ENCODE peak calls at places on chromosomes 13 and 19, in ten cellular contexts. G, T, Q, R, Y, M, U, B, J and L are unnamed samples.

GRCh38 chr19:35000647-35001501 is 751 bp downstream of the GRAMD1A start:
- DNase-seq in G (no peak), T (no peak), Q (no peak), R (no peak), Y (no peak), M (peak), U (no peak), B (peak), J (peak), L (peak)

GRCh38 chr19:37980419-37980975 is 73.5 kb downstream of the SIPA1L3 start:
- DNase-seq in G (no peak), T (no peak), Q (no peak), R (no peak), Y (no peak), M (no peak), U (no peak), B (no peak), J (no peak), L (peak)

GRCh38 chr13:108993346-108993745 is 363.9 kb downstream of the MYO16 start:
- DNase-seq in G (no peak), T (no peak), Q (no peak), R (no peak), Y (no peak), M (no peak), U (no peak), B (peak), J (no peak), L (no peak)

GRCh38 chr13:61779456-61779855 is 363.8 kb upstream of the PCDH20 start:
- DNase-seq in G (no peak), T (no peak), Q (no peak), R (no peak), Y (no peak), M (no peak), U (no peak), B (no peak), J (no peak), L (no peak)

GRCh38 chr13:74210693-74211393 is 76.6 kb upstream of the KLF12 start:
- DNase-seq in G (peak), T (no peak), Q (no peak), R (no peak), Y (peak), M (no peak), U (no peak), B (peak), J (no peak), L (no peak)

GRCh38 chr19:7482584-7483439 is 6.0 kb downstream of the PEX11G start:
- DNase-seq in G (no peak), T (no peak), Q (no peak), R (no peak), Y (no peak), M (no peak), U (peak), B (no peak), J (no peak), L (no peak)

GRCh38 chr19:15379996-15380647 is 535 bp upstream of the AKAP8 start:
- DNase-seq in G (no peak), T (no peak), Q (peak), R (no peak), Y (no peak), M (peak), U (no peak), B (peak), J (peak), L (peak)

GRCh38 chr19:3483226-3483628 is at the start of gene SMIM44:
- DNase-seq in G (no peak), T (no peak), Q (no peak), R (no peak), Y (no peak), M (no peak), U (no peak), B (no peak), J (no peak), L (no peak)

GRCh38 chr13:71285700-71286099 is 581.3 kb downstream of the DACH1 start:
- DNase-seq in G (no peak), T (no peak), Q (no peak), R (no peak), Y (no peak), M (no peak), U (no peak), B (no peak), J (no peak), L (peak)

GRCh38 chr13:71290963-71291937 is 575.8 kb downstream of the DACH1 start:
- DNase-seq in G (no peak), T (peak), Q (no peak), R (peak), Y (no peak), M (no peak), U (peak), B (peak), J (peak), L (peak)
- H3K4me3 ChIP-seq in G (peak), T (peak), Q (peak), R (no peak), Y (peak), M (peak), U (peak), B (peak), J (peak), L (no peak)

GRCh38 chr19:48872182-48872883 is at the start of gene PPP1R15A:
- DNase-seq in G (peak), T (peak), Q (peak), R (peak), Y (peak), M (peak), U (peak), B (peak), J (peak), L (peak)
- TF ChIP-seq CTCF in G (no peak), T (peak), Q (peak), R (no peak), Y (peak), M (peak), U (no peak), B (no peak), J (no peak), L (no peak)

GRCh38 chr13:30403491-30403890 is 18.8 kb upstream of the UBE2L5 start:
- DNase-seq in G (no peak), T (no peak), Q (no peak), R (no peak), Y (no peak), M (no peak), U (no peak), B (no peak), J (no peak), L (no peak)
- H3K4me3 ChIP-seq in G (no peak), T (no peak), Q (no peak), R (no peak), Y (no peak), M (no peak), U (no peak), B (no peak), J (no peak), L (no peak)

GRCh38 chr19:39390759-39391592 is at the start of the genes MED29 and PAF1:
- DNase-seq in G (peak), T (peak), Q (peak), R (peak), Y (peak), M (peak), U (peak), B (peak), J (peak), L (peak)
- TF ChIP-seq CTCF in G (no peak), T (peak), Q (peak), R (no peak), Y (no peak), M (no peak), U (no peak), B (no peak), J (no peak), L (peak)

GRCh38 chr19:55353803-55354697 is 469 bp downstream of the COX6B2 start:
- DNase-seq in G (no peak), T (peak), Q (no peak), R (no peak), Y (no peak), M (no peak), U (peak), B (peak), J (no peak), L (peak)
- H3K4me3 ChIP-seq in G (peak), T (peak), Q (peak), R (no peak), Y (peak), M (peak), U (peak), B (peak), J (peak), L (peak)

DNA sequence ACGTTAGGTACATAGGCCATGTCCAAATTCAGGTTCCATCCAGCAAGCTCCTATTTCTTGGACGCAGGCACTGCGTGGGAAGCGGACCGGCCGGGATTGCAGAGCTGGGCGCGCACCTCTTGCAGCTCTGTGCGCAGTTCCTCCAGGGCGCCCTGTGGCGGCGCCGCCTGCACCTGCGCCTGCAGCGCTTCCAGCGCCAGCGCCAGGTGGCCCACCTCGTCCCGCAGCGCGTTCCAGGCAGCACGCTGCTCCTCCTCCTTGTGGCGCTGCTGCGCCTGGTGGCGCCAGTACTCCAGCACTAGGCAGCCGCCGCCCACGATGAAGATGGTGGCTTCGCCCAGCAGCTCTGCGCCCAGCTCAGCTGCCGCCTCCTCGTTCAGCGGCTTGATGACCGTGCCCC is 31.1 kb downstream of the OPA3 start:
- DNase-seq in G (no peak), T (no peak), Q (no peak), R (no peak), Y (no peak), M (no peak), U (no peak), B (no peak), J (no peak), L (no peak)
- TF ChIP-seq CTCF in G (no peak), T (no peak), Q (no peak), R (no peak), Y (no peak), M (no peak), U (no peak), B (no peak), J (no peak), L (no peak)

GRCh38 chr19:44731622-44732021 is 16.9 kb upstream of the BCL3 start:
- DNase-seq in G (no peak), T (no peak), Q (no peak), R (no peak), Y (no peak), M (no peak), U (no peak), B (no peak), J (no peak), L (no peak)
- H3K4me3 ChIP-seq in G (no peak), T (no peak), Q (no peak), R (no peak), Y (no peak), M (no peak), U (no peak), B (no peak), J (no peak), L (no peak)

GRCh38 chr19:45819769-45820168 is 4.7 kb upstream of the RSPH6A start:
- DNase-seq in G (no peak), T (no peak), Q (no peak), R (no peak), Y (no peak), M (no peak), U (no peak), B (no peak), J (no peak), L (no peak)

GRCh38 chr19:45822716-45823115 is 7.6 kb upstream of the RSPH6A start:
- DNase-seq in G (no peak), T (no peak), Q (no peak), R (no peak), Y (no peak), M (no peak), U (no peak), B (no peak), J (no peak), L (no peak)

GRCh38 chr19:45821570-45821969 is 6.5 kb upstream of the RSPH6A start:
- DNase-seq in G (no peak), T (no peak), Q (no peak), R (no peak), Y (no peak), M (peak), U (no peak), B (no peak), J (no peak), L (no peak)

GRCh38 chr19:45821103-45821521 is 6.0 kb upstream of the RSPH6A start:
- DNase-seq in G (no peak), T (no peak), Q (no peak), R (no peak), Y (no peak), M (no peak), U (no peak), B (no peak), J (no peak), L (no peak)

DNA sequence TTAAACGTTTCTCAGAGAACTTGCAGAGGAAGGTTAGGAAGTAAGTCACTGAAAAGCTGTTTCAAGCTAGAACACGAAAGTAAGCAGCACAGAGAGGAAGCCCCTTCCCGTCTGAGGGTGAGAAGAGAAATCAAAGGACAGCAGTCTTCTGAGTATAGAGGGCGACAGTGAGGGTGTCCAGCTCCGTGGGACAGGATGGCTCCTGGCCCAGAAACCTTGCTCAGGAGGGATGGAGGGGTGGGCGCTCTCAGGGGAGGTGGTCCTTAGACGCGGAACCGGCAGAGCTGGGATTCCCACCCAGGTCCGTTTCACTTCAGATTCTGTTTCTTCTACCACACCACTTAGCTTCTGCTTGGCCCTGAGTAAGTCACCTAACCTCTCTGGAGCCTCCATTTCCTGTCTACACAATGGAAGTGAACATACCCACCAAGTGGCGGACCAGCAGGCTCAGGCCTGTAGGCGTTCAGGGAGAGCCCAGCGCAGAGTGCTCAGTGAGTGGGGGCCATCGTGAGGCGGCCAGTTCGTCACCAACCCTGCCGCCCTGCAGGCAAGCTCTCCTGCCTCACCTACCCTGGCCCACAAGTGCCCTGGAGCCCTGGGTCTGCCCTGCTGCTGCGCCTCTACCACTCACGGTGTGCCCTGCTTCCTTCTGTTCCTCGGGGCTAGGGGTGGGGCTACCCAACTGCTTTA is 5.5 kb upstream of the RSPH6A start:
- DNase-seq in G (no peak), T (no peak), Q (no peak), R (no peak), Y (no peak), M (no peak), U (no peak), B (no peak), J (no peak), L (no peak)
- TF ChIP-seq CTCF in G (no peak), T (no peak), Q (no peak), R (no peak), Y (no peak), M (no peak), U (no peak), B (no peak), J (no peak), L (no peak)

GRCh38 chr19:58477871-58478270 is 1.7 kb downstream of the ZNF446 start:
- DNase-seq in G (no peak), T (no peak), Q (no peak), R (no peak), Y (no peak), M (no peak), U (no peak), B (no peak), J (no peak), L (no peak)
- H3K4me3 ChIP-seq in G (no peak), T (no peak), Q (no peak), R (no peak), Y (no peak), M (no peak), U (no peak), B (no peak), J (no peak), L (no peak)